ENCODE peak calls at places on chromosomes 13 and 19, in six cellular contexts. S is cardiac muscle cell, Q is stomach, Z is neural progenitor cell, U is left ventricle myocardium inferior, N is colonic mucosa. L is an unnamed sample.

GRCh38 chr13:51249254-51249653 is 27.1 kb downstream of the FAM124A start:
- DNase-seq in Z (no peak), Q (no peak), S (no peak), N (no peak), U (no peak), L (no peak)

GRCh38 chr19:55090564-55090963 is 14.9 kb downstream of the EPS8L1 start:
- DNase-seq in Q (no peak), N (no peak), U (no peak), S (no peak), Z (no peak), L (no peak)

GRCh38 chr13:71493189-71493588 is 373.8 kb downstream of the DACH1 start:
- DNase-seq in Q (no peak), N (no peak), Z (no peak), S (no peak), U (no peak), L (no peak)

GRCh38 chr13:19185086-19185864 is 3.7 kb upstream of the TUBA3C start:
- DNase-seq in Q (no peak), U (no peak), S (no peak), Z (no peak), N (no peak), L (no peak)

GRCh38 chr19:46232029-46232428 is 2.5 kb downstream of the IGFL1 start:
- DNase-seq in Q (peak; percentile 45), Z (no peak), U (no peak), S (no peak), N (no peak), L (no peak)

GRCh38 chr13:102772042-102772425 is 1.6 kb downstream of the TEX30 start:
- DNase-seq in N (no peak), S (no peak), Q (no peak), U (no peak), Z (no peak), L (no peak)

GRCh38 chr13:73717632-73718031 is 416.6 kb downstream of the KLF12 start:
- DNase-seq in N (no peak), Z (no peak), S (peak; percentile 46), Q (no peak), U (no peak), L (peak; percentile 65)

GRCh38 chr13:32051156-32051555 is 19.6 kb downstream of the FRY start:
- DNase-seq in Z (no peak), N (no peak), Q (no peak), U (no peak), S (no peak), L (no peak)

GRCh38 chr13:87671031-87671823 is at the start of gene SLITRK5:
- DNase-seq in U (peak; percentile 67), Z (peak; percentile 90), Q (peak; percentile 70), N (peak; percentile 73), S (peak; percentile 59), L (peak; percentile 5)

GRCh38 chr13:44078806-44079378 is 199.2 kb downstream of the LACC1 start:
- DNase-seq in Q (no peak), Z (peak; percentile 74), U (no peak), N (no peak), S (no peak), L (no peak)

GRCh38 chr19:46080561-46080960 is 39.8 kb upstream of the IGFL4 start:
- DNase-seq in Q (no peak), S (peak; percentile 94), N (no peak), U (no peak), Z (no peak), L (peak; percentile 86)

GRCh38 chr19:40177286-40178070 is 13.7 kb upstream of the MAP3K10 start:
- DNase-seq in Z (no peak), N (no peak), U (no peak), Q (no peak), S (no peak), L (no peak)

GRCh38 chr19:29625316-29625715 is 19.2 kb downstream of the POP4 start:
- DNase-seq in Q (no peak), S (no peak), Z (peak; percentile 76), U (no peak), N (no peak), L (no peak)

GRCh38 chr13:25371608-25372274 is at the start of gene ATP8A2:
- DNase-seq in U (no peak), Z (peak; percentile 78), Q (no peak), N (no peak), S (no peak), L (no peak)

GRCh38 chr13:35856721-35857346 is 274.3 kb downstream of the DCLK1 start:
- DNase-seq in Q (no peak), U (no peak), S (no peak), Z (no peak), N (no peak), L (no peak)

GRCh38 chr13:114185182-114185971 is 6.3 kb downstream of the CFAP97D2 start:
- DNase-seq in U (peak; percentile 38), S (no peak), Q (no peak), Z (no peak), N (no peak), L (no peak)

GRCh38 chr19:9793051-9793591 is 24.6 kb upstream of the ZNF846 start:
- DNase-seq in S (peak; percentile 68), Z (no peak), N (peak; percentile 70), U (peak; percentile 61), Q (peak; percentile 51), L (peak; percentile 41)

GRCh38 chr19:46825731-46826055 is 25.0 kb downstream of the AP2S1 start:
- DNase-seq in N (no peak), S (no peak), U (no peak), Z (no peak), Q (no peak), L (no peak)

GRCh38 chr13:106096661-106097092 is 438.8 kb downstream of the EFNB2 start:
- DNase-seq in U (no peak), Q (no peak), N (no peak), Z (no peak), S (no peak), L (no peak)

GRCh38 chr19:41064974-41065569 is 23.2 kb upstream of the CYP2A13 start:
- DNase-seq in U (no peak), Q (no peak), S (peak; percentile 54), N (peak; percentile 19), Z (peak; percentile 38), L (peak; percentile 40)

GRCh38 chr13:48571121-48571901 is 38.4 kb upstream of the RCBTB2 start:
- DNase-seq in S (peak; percentile 83), U (no peak), Q (no peak), Z (no peak), N (no peak), L (peak; percentile 79)

GRCh38 chr19:19305696-19306095 is 14.6 kb downstream of the SUGP1 start:
- DNase-seq in N (no peak), Q (no peak), Z (no peak), S (no peak), U (no peak), L (no peak)

GRCh38 chr19:11673608-11674041 is 65.1 kb downstream of the ZNF823 start:
- DNase-seq in N (peak; percentile 72), S (peak; percentile 83), Z (peak; percentile 91), Q (peak; percentile 69), U (peak; percentile 66), L (peak; percentile 73)

GRCh38 chr13:48176781-48177180 is 56.2 kb upstream of the ITM2B start:
- DNase-seq in N (no peak), Z (no peak), U (no peak), S (no peak), Q (no peak), L (no peak)

GRCh38 chr13:96650301-96650886 is 343.9 kb downstream of the OXGR1 start:
- DNase-seq in N (no peak), Z (no peak), S (peak; percentile 43), U (no peak), Q (no peak), L (peak; percentile 72)

GRCh38 chr13:41456768-41457588 is at the start of gene RGCC:
- DNase-seq in N (peak; percentile 82), U (peak; percentile 81), S (peak; percentile 43), Z (peak; percentile 87), Q (peak; percentile 79), L (no peak)

GRCh38 chr19:7953576-7953975 is 10.1 kb upstream of the TIMM44 start:
- DNase-seq in Q (no peak), S (peak; percentile 33), U (no peak), N (no peak), Z (no peak), L (no peak)

GRCh38 chr19:1921326-1921725 is 16.1 kb downstream of the ADAT3 start:
- DNase-seq in N (no peak), Z (no peak), Q (no peak), S (no peak), U (no peak), L (no peak)

GRCh38 chr19:1922803-1923202 is 17.6 kb downstream of the ADAT3 start:
- DNase-seq in N (no peak), Q (no peak), S (no peak), U (no peak), Z (no peak), L (no peak)

GRCh38 chr19:1921825-1922224 is 16.6 kb downstream of the ADAT3 start:
- DNase-seq in U (no peak), Q (no peak), Z (no peak), S (no peak), N (no peak), L (no peak)

GRCh38 chr19:1924320-1924961 is 16.5 kb upstream of the CSNK1G2 start:
- DNase-seq in U (no peak), N (no peak), Q (no peak), S (no peak), Z (no peak), L (no peak)

DNA sequence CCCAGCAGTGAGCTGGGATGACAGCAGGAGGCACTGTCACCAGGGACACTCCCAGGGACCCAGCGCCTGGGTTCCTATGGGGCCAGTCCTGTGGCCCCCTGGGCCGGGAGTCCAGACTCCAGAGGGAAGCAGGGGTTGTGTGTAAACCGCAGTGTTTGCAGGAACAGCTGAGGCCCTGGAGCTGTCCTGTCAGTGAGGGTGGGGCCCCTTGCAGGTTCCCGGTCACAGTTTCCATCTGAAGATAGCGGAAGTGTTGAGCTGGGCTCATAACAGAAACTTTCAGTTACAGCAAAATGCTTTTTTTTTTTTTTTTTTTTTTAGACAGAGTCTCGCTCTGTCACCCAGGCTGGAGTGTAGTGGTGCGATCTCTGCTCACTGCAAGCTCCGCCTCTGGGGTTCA is 17.7 kb upstream of the CSNK1G2 start:
- DNase-seq in N (no peak), Q (no peak), S (no peak), Z (no peak), U (no peak), L (no peak)
- H3K4me3 ChIP-seq in N (no peak overlapping the region), Q (no peak overlapping the region), S (no peak overlapping the region), Z (no peak overlapping the region), U (no peak overlapping the region), L (no peak overlapping the region)

GRCh38 chr19:4457654-4458406 is at the start of gene UBXN6:
- DNase-seq in S (peak; percentile 99), Z (peak; percentile 100), N (peak; percentile 98), U (peak; percentile 97), Q (peak; percentile 98), L (peak; percentile 98)
- TF ChIP-seq CTCF in S (no peak), Z (no peak), N (no peak), U (peak; percentile 37), Q (no peak), L (no peak)

GRCh38 chr19:6788896-6789295 is 16.4 kb downstream of the VAV1 start:
- DNase-seq in U (no peak), Z (no peak), Q (no peak), S (no peak), N (no peak), L (no peak)
- H3K4me3 ChIP-seq in U (no peak overlapping the region), Z (no peak overlapping the region), Q (no peak overlapping the region), S (no peak overlapping the region), N (no peak overlapping the region), L (no peak overlapping the region)

DNA sequence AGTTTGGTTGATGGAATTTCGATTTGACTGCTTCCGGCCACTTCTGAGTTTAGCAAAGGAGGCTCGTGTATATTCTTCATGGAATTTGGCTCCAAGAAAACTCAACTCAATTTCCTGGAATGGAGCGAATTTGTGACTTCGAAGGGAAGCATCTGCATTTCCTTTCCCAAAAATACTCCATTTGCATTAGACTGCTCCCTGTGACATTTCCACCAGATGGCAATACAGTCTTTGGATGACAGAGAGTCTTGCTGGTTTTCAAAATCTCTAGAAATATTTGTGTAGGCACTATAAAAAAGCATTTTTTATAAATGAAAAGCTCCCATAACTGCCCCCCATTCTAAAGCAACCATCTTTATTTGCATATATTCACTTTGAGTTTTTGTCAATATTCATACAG is 4.1 kb downstream of the C1QTNF9 start:
- DNase-seq in Q (no peak), Z (no peak), N (no peak), U (no peak), S (peak; percentile 35), L (peak; percentile 27)
- TF ChIP-seq CTCF in Q (no peak), Z (peak; percentile 26), N (peak; percentile 11), U (peak; percentile 57), S (peak; percentile 41), L (peak; percentile 40)